ENCODE peak calls at places on chromosome 20, in nine cellular contexts. X is RWPE1; G is stimulated activated CD4-positive, alpha-beta T cell treated with anti-CD3 and anti-CD28 coated beads, Interleukin-2, amount 100 ng/mL, for 48 hours; L is spleen; O is HCEC 1CT; N is HEK293T; T is neuronal stem cell; K is T-cell; H is hypothalamus. A is an unnamed sample.

GRCh38 chr20:62040933-62041332 is 24.7 kb downstream of the TAF4 start:
- DNase-seq in X (no peak), G (no peak), L (peak; percentile 38), O (no peak), N (no peak), T (no peak), K (no peak), H (no peak), A (no peak)

GRCh38 chr20:58712823-58713731 is 20.5 kb downstream of the NPEPL1 start:
- DNase-seq in X (no peak), G (no peak), L (peak; percentile 65), O (no peak), N (no peak), T (no peak), K (no peak), H (no peak), A (peak; percentile 9)

GRCh38 chr20:4493386-4493785 is 228.3 kb upstream of the PRND start:
- DNase-seq in X (no peak), G (no peak), L (no peak), O (no peak), N (no peak), T (no peak), K (no peak), H (no peak), A (no peak)

GRCh38 chr20:19934792-19935491 is 82.2 kb upstream of the NAA20 start:
- DNase-seq in X (peak; percentile 50), G (no peak), L (no peak), O (no peak), N (no peak), T (no peak), K (no peak), H (peak; percentile 26), A (no peak)

GRCh38 chr20:61742097-61742805 is 323.4 kb downstream of the TAF4 start:
- DNase-seq in X (no peak), G (no peak), L (no peak), O (no peak), N (no peak), T (no peak), K (no peak), H (peak; percentile 10), A (no peak)

GRCh38 chr20:18496740-18497592 is at the start of gene RBBP9:
- DNase-seq in X (peak; percentile 83), G (peak; percentile 73), L (peak; percentile 97), O (peak; percentile 80), N (peak; percentile 86), T (peak; percentile 82), K (peak; percentile 69), H (peak; percentile 89), A (peak; percentile 90)

GRCh38 chr20:40268321-40269075 is 420.5 kb downstream of the MAFB start:
- DNase-seq in X (no peak), G (no peak), L (no peak), O (no peak), N (no peak), T (no peak), K (no peak), H (no peak), A (no peak)

GRCh38 chr20:14790771-14791517 is 453.5 kb upstream of the FLRT3 start:
- DNase-seq in X (no peak), G (no peak), L (no peak), O (no peak), N (no peak), T (no peak), K (no peak), H (no peak), A (no peak)

GRCh38 chr20:6691541-6691940 is 75.9 kb upstream of the BMP2 start:
- DNase-seq in X (no peak), G (no peak), L (no peak), O (no peak), N (no peak), T (no peak), K (no peak), H (no peak), A (no peak)

GRCh38 chr20:21609221-21609620 is 95.4 kb upstream of the NKX2-2 start:
- DNase-seq in X (no peak), G (no peak), L (no peak), O (no peak), N (no peak), T (no peak), K (no peak), H (peak; percentile 44), A (no peak)

GRCh38 chr20:31811796-31812728 is 7.1 kb upstream of the MYLK2 start:
- DNase-seq in X (no peak), G (no peak), L (no peak), O (peak; percentile 62), N (no peak), T (no peak), K (no peak), H (no peak), A (no peak)

GRCh38 chr20:40650707-40651106 is 38.3 kb downstream of the MAFB start:
- DNase-seq in X (no peak), G (no peak), L (no peak), O (no peak), N (no peak), T (no peak), K (no peak), H (no peak), A (no peak)

GRCh38 chr20:25294459-25295385 is 46.8 kb downstream of the PYGB start:
- DNase-seq in X (peak; percentile 50), G (peak; percentile 50), L (peak; percentile 87), O (peak; percentile 41), N (peak; percentile 84), T (peak; percentile 33), K (peak; percentile 54), H (peak; percentile 59), A (peak; percentile 85)

GRCh38 chr20:58892932-58893224 is 40.4 kb downstream of the GNAS start:
- DNase-seq in X (no peak), G (no peak), L (no peak), O (no peak), N (no peak), T (no peak), K (no peak), H (no peak), A (no peak)

GRCh38 chr20:61790116-61790827 is 275.4 kb downstream of the TAF4 start:
- DNase-seq in X (no peak), G (no peak), L (no peak), O (no peak), N (no peak), T (no peak), K (no peak), H (no peak), A (no peak)

GRCh38 chr20:6718660-6719059 is 48.8 kb upstream of the BMP2 start:
- DNase-seq in X (peak; percentile 88), G (no peak), L (no peak), O (peak; percentile 60), N (no peak), T (no peak), K (no peak), H (no peak), A (no peak)

GRCh38 chr20:41654292-41654691 is 36.1 kb upstream of the CHD6 start:
- DNase-seq in X (no peak), G (no peak), L (no peak), O (no peak), N (no peak), T (no peak), K (no peak), H (no peak), A (no peak)

GRCh38 chr20:63766695-63767426 is 27.3 kb downstream of the SLC2A4RG start:
- DNase-seq in X (no peak), G (no peak), L (no peak), O (no peak), N (no peak), T (no peak), K (no peak), H (no peak), A (no peak)

GRCh38 chr20:4324611-4325238 is 309.4 kb upstream of the RNF24 start:
- DNase-seq in X (no peak), G (no peak), L (no peak), O (no peak), N (no peak), T (no peak), K (no peak), H (no peak), A (no peak)

GRCh38 chr20:31573555-31574295 is 31.4 kb upstream of the ID1 start:
- DNase-seq in X (no peak), G (no peak), L (peak; percentile 77), O (no peak), N (no peak), T (no peak), K (no peak), H (no peak), A (no peak)

GRCh38 chr20:16241911-16242310 is 331.3 kb downstream of the KIF16B start:
- DNase-seq in X (no peak), G (no peak), L (no peak), O (no peak), N (no peak), T (no peak), K (no peak), H (peak; percentile 8), A (no peak)

GRCh38 chr20:56778765-56779195 is 149.7 kb downstream of the TFAP2C start:
- DNase-seq in X (no peak), G (no peak), L (peak; percentile 37), O (no peak), N (no peak), T (no peak), K (no peak), H (no peak), A (no peak)

GRCh38 chr20:58544301-58544700 is 29.1 kb upstream of the APCDD1L start:
- DNase-seq in X (no peak), G (no peak), L (no peak), O (no peak), N (no peak), T (no peak), K (no peak), H (no peak), A (no peak)

GRCh38 chr20:6473197-6473596 is 294.3 kb upstream of the BMP2 start:
- DNase-seq in X (peak; percentile 40), G (no peak), L (no peak), O (peak; percentile 80), N (no peak), T (no peak), K (no peak), H (no peak), A (no peak)

GRCh38 chr20:57264151-57264792 is 2.2 kb downstream of the BMP7 start:
- DNase-seq in X (no peak), G (peak; percentile 16), L (no peak), O (no peak), N (no peak), T (no peak), K (no peak), H (no peak), A (no peak)

GRCh38 chr20:5780233-5781217 is 30.3 kb downstream of the SHLD1 start:
- DNase-seq in X (no peak), G (no peak), L (no peak), O (peak; percentile 28), N (no peak), T (no peak), K (no peak), H (no peak), A (no peak)

A was measured in WTC11.